ENCODE peak calls at places on chromosomes 7 and 10, in six cellular contexts. S, L, M, J, N and U are unnamed samples.

GRCh38 chr7:158391541-158391940 is 196.1 kb downstream of the PTPRN2 start:
- DNase-seq in N (no peak), M (no peak), S (no peak), J (no peak), L (no peak), U (no peak)

GRCh38 chr7:16397497-16398210 is 23.7 kb downstream of the CRPPA start:
- DNase-seq in N (no peak), L (peak), J (no peak), M (peak), S (no peak), U (peak)

GRCh38 chr7:149456770-149457421 is 4.0 kb downstream of the ZNF777 start:
- DNase-seq in N (peak), M (no peak), L (no peak), J (no peak), S (peak), U (no peak)

GRCh38 chr7:115782716-115783460 is 247.7 kb downstream of the TFEC start:
- DNase-seq in J (no peak), S (no peak), N (no peak), L (no peak), M (no peak), U (no peak)

GRCh38 chr10:99966306-99966705 is 43.4 kb downstream of the DNMBP start:
- DNase-seq in L (no peak), M (no peak), N (peak), J (no peak), S (no peak), U (no peak)

GRCh38 chr7:77415474-77415821 is 701 bp downstream of the GSAP start:
- DNase-seq in M (no peak), J (peak), N (no peak), L (peak), S (no peak), U (peak)

GRCh38 chr10:103792547-103792946 is 62.8 kb downstream of the SH3PXD2A start:
- DNase-seq in J (no peak), S (no peak), N (no peak), L (no peak), M (no peak), U (no peak)

GRCh38 chr7:51649-52048 is 140.7 kb upstream of the FAM20C start:
- DNase-seq in L (no peak), N (no peak), S (no peak), M (no peak), J (no peak), U (no peak)

GRCh38 chr7:5396542-5396941 is 27.1 kb downstream of the TNRC18 start:
- DNase-seq in L (no peak), J (peak), N (no peak), S (no peak), M (no peak), U (peak)

GRCh38 chr10:22710139-22710745 is 4.1 kb downstream of the PIP4K2A start:
- DNase-seq in N (no peak), S (no peak), M (no peak), L (no peak), J (no peak), U (peak)

GRCh38 chr7:64494912-64495461 is 67.9 kb downstream of the ZNF680 start:
- DNase-seq in M (peak), J (no peak), L (peak), S (no peak), N (no peak), U (no peak)

GRCh38 chr7:2036786-2037185 is 196.0 kb downstream of the MAD1L1 start:
- DNase-seq in J (no peak), L (no peak), M (peak), N (no peak), S (no peak), U (no peak)

GRCh38 chr10:93206652-93207051 is 133.0 kb downstream of the CYP26A1 start:
- DNase-seq in S (peak), M (no peak), N (no peak), J (no peak), L (no peak), U (no peak)

GRCh38 chr10:25263931-25264330 is 89.1 kb downstream of the GPR158 start:
- DNase-seq in N (no peak), J (no peak), M (no peak), L (no peak), S (no peak), U (no peak)

GRCh38 chr10:36023939-36024338 is 381.8 kb upstream of the FZD8 start:
- DNase-seq in N (peak), L (no peak), S (no peak), M (no peak), J (no peak), U (no peak)

GRCh38 chr7:77351539-77352004 is 64.6 kb downstream of the GSAP start:
- DNase-seq in N (no peak), M (no peak), J (peak), S (peak), L (no peak), U (peak)

GRCh38 chr7:44380179-44380830 is 54.9 kb upstream of the CAMK2B start:
- DNase-seq in J (no peak), S (peak), L (no peak), M (no peak), N (no peak), U (no peak)

GRCh38 chr10:103111031-103111917 is 81.8 kb downstream of the NT5C2 start:
- DNase-seq in M (no peak), N (no peak), J (no peak), S (no peak), L (no peak), U (no peak)

GRCh38 chr7:4282434-4283223 is 399.5 kb upstream of the FOXK1 start:
- DNase-seq in S (no peak), J (no peak), M (no peak), L (no peak), N (peak), U (no peak)

GRCh38 chr10:133258818-133259602 is 17.7 kb downstream of the ADAM8 start:
- DNase-seq in N (peak), L (peak), S (no peak), M (peak), J (peak), U (peak)

GRCh38 chr10:17100586-17100985 is 29.0 kb downstream of the CUBN start:
- DNase-seq in S (no peak), L (no peak), J (no peak), M (no peak), N (no peak), U (no peak)

GRCh38 chr10:71260622-71261325 is 48.4 kb downstream of the UNC5B start:
- DNase-seq in L (peak), S (no peak), J (no peak), N (peak), M (peak), U (no peak)

GRCh38 chr7:81333004-81333403 is 414.2 kb upstream of the SEMA3C start:
- DNase-seq in M (no peak), J (no peak), S (no peak), N (peak), L (no peak), U (no peak)

GRCh38 chr7:55280031-55280454 is 85.1 kb upstream of the LANCL2 start:
- DNase-seq in S (peak), N (peak), M (peak), L (peak), J (peak), U (peak)

GRCh38 chr7:31108097-31108657 is 56.1 kb downstream of the ADCYAP1R1 start:
- DNase-seq in N (no peak), M (no peak), J (no peak), L (no peak), S (peak), U (no peak)

GRCh38 chr7:45389073-45389872 is 184.9 kb upstream of the ADCY1 start:
- DNase-seq in S (no peak), L (no peak), J (no peak), M (no peak), N (no peak), U (no peak)

GRCh38 chr10:32007026-32007425 is 49.2 kb downstream of the KIF5B start:
- DNase-seq in L (no peak), S (no peak), N (no peak), M (no peak), J (no peak), U (no peak)

GRCh38 chr10:31999836-32000235 is 56.4 kb downstream of the KIF5B start:
- DNase-seq in L (no peak), J (no peak), N (no peak), S (no peak), M (no peak), U (no peak)

GRCh38 chr10:32005050-32005449 is 51.2 kb downstream of the KIF5B start:
- DNase-seq in S (no peak), L (peak), J (peak), M (no peak), N (peak), U (peak)

GRCh38 chr10:32000937-32001336 is 55.3 kb downstream of the KIF5B start:
- DNase-seq in S (no peak), M (no peak), L (no peak), J (no peak), N (no peak), U (no peak)

GRCh38 chr10:32004161-32004591 is 52.0 kb downstream of the KIF5B start:
- DNase-seq in L (peak), M (peak), S (no peak), N (no peak), J (peak), U (peak)
- TF ChIP-seq POLR2A in L (no peak), M (no peak), S (no peak), N (no peak), J (no peak), U (no peak)

GRCh38 chr10:80188713-80189112 is 16.6 kb downstream of the ANXA11 start:
- DNase-seq in L (no peak), M (peak), J (peak), N (no peak), S (no peak), U (no peak)

GRCh38 chr10:80194373-80195045 is 10.8 kb downstream of the ANXA11 start:
- DNase-seq in N (no peak), M (no peak), J (no peak), S (no peak), L (no peak), U (no peak)

GRCh38 chr10:80195046-80195574 is 10.2 kb downstream of the ANXA11 start:
- DNase-seq in S (no peak), J (no peak), M (no peak), L (no peak), N (no peak), U (no peak)

GRCh38 chr10:80192553-80192952 is 12.8 kb downstream of the ANXA11 start:
- DNase-seq in S (no peak), L (no peak), N (no peak), M (no peak), J (no peak), U (no peak)

DNA sequence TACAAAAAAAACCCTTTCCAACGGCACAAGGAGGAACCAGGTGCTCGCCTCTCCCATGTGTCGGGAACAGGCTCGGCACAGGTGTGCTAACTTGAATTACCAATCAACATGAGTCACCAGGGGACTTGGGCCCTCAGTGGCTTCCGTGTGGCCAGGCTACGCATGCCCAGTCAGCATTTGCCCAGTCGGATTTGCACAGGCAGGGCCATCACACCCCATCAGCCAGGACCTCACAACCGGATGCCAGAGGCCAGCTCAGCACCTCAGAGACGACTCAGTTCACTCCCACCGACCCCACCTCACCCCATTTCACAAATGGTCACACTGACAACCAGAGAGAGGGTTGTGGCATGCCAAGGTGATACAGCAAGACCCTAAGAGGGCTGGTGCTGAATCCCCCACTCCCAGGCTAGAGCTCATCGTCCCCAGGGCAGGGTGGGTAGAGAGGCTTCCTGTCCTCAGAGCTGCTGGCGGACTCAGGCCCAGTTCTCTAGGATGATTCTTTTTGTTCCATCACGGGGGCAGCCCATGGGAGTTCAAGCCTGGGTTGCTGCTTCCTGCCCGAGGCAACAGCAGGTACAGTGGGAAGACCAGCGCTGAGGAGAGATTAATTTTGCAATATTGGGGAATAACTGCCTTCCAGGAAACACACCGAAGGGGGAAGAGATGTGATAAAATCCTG is 13.6 kb downstream of the ANXA11 start:
- DNase-seq in N (no peak), J (peak), S (no peak), L (no peak), M (no peak), U (no peak)
- TF ChIP-seq POLR2A in N (no peak), J (no peak), S (no peak), L (no peak), M (no peak), U (no peak)

GRCh38 chr7:95319570-95319969 is 4.8 kb downstream of the PON1 start:
- DNase-seq in L (no peak), S (peak), J (no peak), N (no peak), M (no peak), U (no peak)

GRCh38 chr7:95321720-95322119 is 2.6 kb downstream of the PON1 start:
- DNase-seq in S (no peak), N (no peak), L (no peak), J (no peak), M (no peak), U (no peak)

GRCh38 chr7:95322396-95322795 is 1.9 kb downstream of the PON1 start:
- DNase-seq in S (peak), J (no peak), M (no peak), L (no peak), N (no peak), U (no peak)

GRCh38 chr7:95318501-95318900 is 5.8 kb downstream of the PON1 start:
- DNase-seq in L (no peak), J (no peak), N (no peak), S (no peak), M (no peak), U (no peak)

DNA sequence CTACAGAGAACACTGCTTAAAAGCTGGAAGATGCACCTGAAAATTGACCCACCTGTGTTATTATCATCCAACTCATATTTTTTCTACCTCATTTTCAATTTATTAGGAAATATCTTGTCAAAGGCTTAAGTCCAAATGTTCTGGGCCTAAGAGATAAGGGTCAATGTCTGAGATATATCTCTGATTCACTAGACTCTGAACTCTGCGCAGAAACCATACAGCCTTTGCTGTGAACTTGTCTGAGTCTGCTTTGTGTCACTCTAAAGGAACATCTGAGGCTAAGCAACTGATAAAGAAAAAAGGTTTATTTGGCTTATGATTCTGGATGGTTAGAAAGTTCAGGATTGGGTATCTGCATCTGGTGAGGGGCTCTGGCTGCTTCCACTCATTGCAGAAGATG is 3.7 kb downstream of the PON1 start:
- DNase-seq in M (no peak), S (no peak), L (no peak), J (no peak), N (no peak), U (no peak)
- TF ChIP-seq POLR2A in M (no peak), S (no peak), L (no peak), J (no peak), N (no peak), U (no peak)

GRCh38 chr10:95755511-95756004 is 405 bp upstream of the ENTPD1 start:
- DNase-seq in S (no peak), M (no peak), J (peak), N (no peak), L (no peak), U (no peak)
- TF ChIP-seq POLR2A in S (peak), M (no peak), J (no peak), N (no peak), L (no peak), U (no peak)

DNA sequence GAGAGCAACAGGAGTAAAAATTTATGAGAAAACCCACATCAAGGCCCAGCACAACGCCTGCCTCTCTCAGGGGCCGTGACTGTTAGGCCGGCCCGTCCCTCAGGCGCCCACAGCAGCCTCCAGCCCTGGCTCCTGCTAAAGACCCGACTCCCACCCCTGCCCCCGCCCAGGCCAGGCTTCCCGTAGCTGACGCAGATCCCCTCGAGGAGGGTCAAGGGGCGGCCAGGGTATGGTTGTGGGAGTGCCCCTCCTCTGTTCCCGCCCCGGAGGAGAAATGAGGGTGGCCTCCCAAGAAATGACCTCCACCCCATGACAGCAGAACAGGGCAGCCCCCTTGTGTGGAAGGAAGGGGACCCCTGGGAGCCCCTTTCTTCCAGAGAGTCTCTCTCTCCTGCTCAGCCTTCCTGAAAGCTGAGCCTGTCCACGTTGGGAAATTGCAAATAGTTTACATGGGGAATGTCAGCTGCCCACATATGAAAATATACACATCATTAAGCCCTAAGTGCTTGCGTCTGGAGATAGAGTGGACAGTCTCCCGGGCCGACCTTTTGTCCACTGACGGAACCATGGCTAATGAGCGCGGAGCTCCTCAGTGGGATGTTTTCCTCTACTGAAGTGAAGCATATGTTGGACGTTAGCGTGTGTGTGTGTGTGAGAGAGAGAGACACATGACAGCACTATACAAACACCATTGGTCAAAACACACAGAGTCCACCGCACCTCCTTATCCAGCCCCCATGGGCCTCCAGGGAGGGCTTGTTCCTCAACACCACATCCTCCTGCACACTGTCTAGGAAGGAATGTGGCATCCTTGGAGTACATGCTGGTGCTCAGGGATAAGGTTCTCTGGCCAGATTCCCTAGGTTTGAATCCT is 128.5 kb downstream of the RGS10 start:
- DNase-seq in M (peak), S (no peak), N (no peak), J (peak), L (no peak), U (no peak)
- TF ChIP-seq POLR2A in M (peak), S (no peak), N (no peak), J (no peak), L (no peak), U (no peak)